ENCODE peak calls at places on chromosomes 6 and 20, in four cellular contexts. P is SK-N-SH, A is A549, F is GM12878. X is an unnamed sample.

GRCh38 chr20:17910828-17911294 is 57.7 kb downstream of the SNX5 start:
- DNase-seq in P (no peak), A (no peak), F (no peak), X (no peak)

GRCh38 chr6:31882344-31882743 is 3.5 kb upstream of the SLC44A4 start:
- DNase-seq in P (no peak), A (no peak), F (no peak), X (no peak)

GRCh38 chr6:169843991-169844390 is 92.6 kb downstream of the ERMARD start:
- DNase-seq in P (no peak), A (no peak), F (no peak), X (no peak)

GRCh38 chr6:169700296-169700695 is 1.5 kb downstream of the WDR27 start:
- DNase-seq in P (no peak), A (no peak), F (no peak), X (no peak)

GRCh38 chr6:161010418-161010817 is 18.8 kb downstream of the MAP3K4 start:
- DNase-seq in P (no peak), A (no peak), F (no peak), X (no peak)

GRCh38 chr6:34884996-34885395 is 2.8 kb downstream of the TAF11 start:
- DNase-seq in P (no peak), A (no peak), F (no peak), X (no peak)

GRCh38 chr6:157635388-157636244 is 187.4 kb upstream of the SNX9 start:
- DNase-seq in P (no peak), A (no peak), F (no peak), X (no peak)

GRCh38 chr6:75932067-75932466 is 140.4 kb downstream of the IMPG1 start:
- DNase-seq in P (peak; percentile 35), A (no peak), F (no peak), X (no peak)

GRCh38 chr6:154246723-154247118 is 109.9 kb downstream of the IPCEF1 start:
- DNase-seq in P (no peak), A (no peak), F (no peak), X (no peak)

GRCh38 chr20:37128803-37129202 is 33.0 kb upstream of the RBL1 start:
- DNase-seq in P (no peak), A (no peak), F (no peak), X (no peak)

GRCh38 chr6:102023977-102024657 is 630.6 kb downstream of the GRIK2 start:
- DNase-seq in P (no peak), A (no peak), F (no peak), X (no peak)

GRCh38 chr6:159156089-159156488 is 13.1 kb upstream of the FNDC1 start:
- DNase-seq in P (no peak), A (no peak), F (no peak), X (no peak)

GRCh38 chr6:144566868-144567615 is 281.9 kb downstream of the UTRN start:
- DNase-seq in P (no peak), A (no peak), F (no peak), X (no peak)

GRCh38 chr6:74410630-74411029 is 714.6 kb downstream of the CD109 start:
- DNase-seq in P (no peak), A (no peak), F (no peak), X (no peak)

GRCh38 chr6:24933868-24934401 is 1.8 kb downstream of the RIPOR2 start:
- DNase-seq in P (peak; percentile 12), A (peak; percentile 12), F (no peak), X (no peak)

GRCh38 chr6:124164363-124164762 is 360.7 kb downstream of the NKAIN2 start:
- DNase-seq in P (no peak), A (no peak), F (no peak), X (no peak)

GRCh38 chr6:169669889-169670288 is 31.9 kb downstream of the WDR27 start:
- DNase-seq in P (no peak), A (no peak), F (no peak), X (no peak)

GRCh38 chr20:49635171-49635570 is 67.2 kb upstream of the PTGIS start:
- DNase-seq in P (peak; percentile 49), A (no peak), F (no peak), X (no peak)

GRCh38 chr6:11366934-11367637 is 134.6 kb upstream of the NEDD9 start:
- DNase-seq in P (no peak), A (no peak), F (no peak), X (no peak)

GRCh38 chr20:63108247-63108646 is 101.5 kb upstream of the BHLHE23 start:
- DNase-seq in P (no peak), A (no peak), F (no peak), X (no peak)

GRCh38 chr20:37238426-37238825 is 23.2 kb downstream of the GHRH start:
- DNase-seq in P (no peak), A (no peak), F (no peak), X (no peak)

GRCh38 chr6:101266063-101266462 is 127.4 kb upstream of the GRIK2 start:
- DNase-seq in P (no peak), A (no peak), F (no peak), X (no peak)

GRCh38 chr6:44458551-44458950 is 71.0 kb downstream of the CDC5L start:
- DNase-seq in P (no peak), A (no peak), F (no peak), X (no peak)

GRCh38 chr20:31572042-31572700 is 32.9 kb upstream of the ID1 start:
- DNase-seq in P (no peak), A (no peak), F (no peak), X (no peak)

GRCh38 chr6:10458287-10458686 is 43.4 kb upstream of the TFAP2A start:
- DNase-seq in P (no peak), A (no peak), F (no peak), X (no peak)

GRCh38 chr6:31272431-31272830 is 539 bp upstream of the HLA-C start:
- DNase-seq in P (no peak), A (no peak), F (no peak), X (no peak)

GRCh38 chr6:95227301-95227700 is 350.0 kb upstream of the MANEA start:
- DNase-seq in P (peak; percentile 5), A (no peak), F (no peak), X (no peak)

GRCh38 chr6:146361367-146361924 is 182.2 kb upstream of the RAB32 start:
- DNase-seq in P (peak; percentile 14), A (no peak), F (no peak), X (no peak)

GRCh38 chr20:18738055-18738454 is 75.5 kb upstream of the SCP2D1 start:
- DNase-seq in P (no peak), A (no peak), F (no peak), X (no peak)

GRCh38 chr6:137751768-137752560 is 115.1 kb upstream of the TNFAIP3 start:
- DNase-seq in P (no peak), A (no peak), F (no peak), X (no peak)
- H3K4me1 ChIP-seq in P (no peaks in the 10 kb centered on the region), A (no peaks in the 10 kb centered on the region), F (peaks cover 44% of the 10 kb centered on the region), X (no peaks in the 10 kb centered on the region)

DNA sequence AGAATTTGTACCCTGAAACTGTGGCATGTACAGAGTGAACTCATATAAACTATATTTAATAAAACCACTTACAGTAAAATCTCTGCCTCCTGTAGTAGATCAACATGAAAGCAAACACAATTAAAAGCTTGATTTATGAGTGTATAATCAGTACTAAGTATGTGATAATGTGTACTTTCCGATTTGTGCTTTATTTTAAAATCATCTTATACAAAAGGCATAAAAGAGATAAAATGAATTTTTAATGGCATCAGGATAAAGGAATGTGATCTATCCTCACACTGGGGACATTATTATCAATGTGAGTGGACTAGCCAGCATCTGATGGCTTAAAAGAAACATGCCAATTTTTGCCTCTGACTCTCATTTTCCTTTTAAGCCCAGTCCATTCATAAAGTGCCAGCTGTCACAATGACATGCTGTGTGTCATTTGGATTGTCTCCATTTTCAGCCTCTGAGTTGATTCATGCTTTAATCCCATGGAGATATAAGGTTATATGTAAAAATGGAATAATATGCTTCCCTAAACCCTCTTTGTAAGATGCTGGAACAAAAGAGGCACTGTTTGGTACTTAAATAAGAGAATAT is 831.6 kb upstream of the EYS start:
- DNase-seq in P (peak; percentile 5), A (no peak), F (no peak), X (no peak)
- TF ChIP-seq EP300 in P (no peak), A (no peak), F (no peak), X (no peak)

GRCh38 chr6:13101985-13102384 is 226.4 kb downstream of the TBC1D7 start:
- DNase-seq in P (no peak), A (no peak), F (no peak), X (no peak)

GRCh38 chr6:13098006-13098405 is 230.3 kb downstream of the TBC1D7 start:
- DNase-seq in P (no peak), A (no peak), F (no peak), X (no peak)

GRCh38 chr6:13101409-13101808 is 226.9 kb downstream of the TBC1D7 start:
- DNase-seq in P (no peak), A (no peak), F (no peak), X (no peak)

GRCh38 chr6:13098808-13099570 is 229.3 kb downstream of the TBC1D7 start:
- DNase-seq in P (no peak), A (no peak), F (no peak), X (no peak)

GRCh38 chr6:13099771-13100170 is 228.6 kb downstream of the TBC1D7 start:
- DNase-seq in P (no peak), A (no peak), F (no peak), X (no peak)
- H3K4me1 ChIP-seq in P (no peaks in the 10 kb centered on the region), A (no peaks in the 10 kb centered on the region), F (no peaks in the 10 kb centered on the region), X (no peaks in the 10 kb centered on the region)

DNA sequence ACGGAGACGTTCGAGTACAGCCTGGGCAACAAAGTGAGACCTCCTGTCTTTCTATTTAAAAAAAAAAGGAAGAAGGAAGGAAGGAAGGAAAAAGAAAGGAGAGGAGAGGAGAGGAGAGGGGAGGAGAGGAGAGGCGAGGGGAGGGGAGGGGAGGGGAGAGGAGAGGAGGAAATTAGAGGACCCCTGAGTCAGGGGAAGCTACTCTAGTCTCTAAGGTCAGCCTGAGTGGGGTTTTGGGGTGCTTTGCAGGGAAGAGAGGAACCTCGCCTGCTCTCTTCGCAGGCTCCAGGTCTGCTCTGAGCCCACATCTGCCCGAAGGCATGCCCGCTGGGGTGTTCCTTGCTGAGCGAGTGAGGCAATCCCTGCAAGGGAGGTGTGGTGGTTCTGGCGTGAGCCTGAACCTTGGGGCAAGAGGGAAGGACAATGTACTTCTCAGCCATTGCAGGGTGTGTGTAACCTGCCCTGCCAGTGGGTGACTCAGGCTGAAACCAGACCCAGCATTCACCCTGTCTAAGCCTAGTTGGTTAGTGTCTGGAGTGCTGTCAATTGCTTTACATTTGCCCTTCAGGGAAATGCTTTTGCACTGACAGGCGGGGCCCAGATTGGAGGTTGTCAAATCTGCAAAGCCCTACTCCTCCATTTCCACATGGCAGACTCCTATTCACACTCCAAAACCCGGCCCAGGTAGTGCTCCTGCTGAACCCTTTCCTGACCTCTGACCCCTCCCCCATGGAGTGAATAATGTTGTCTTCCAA is 15.3 kb upstream of the MMP9 start:
- DNase-seq in P (peak; percentile 40), A (peak; percentile 88), F (no peak), X (no peak)
- TF ChIP-seq EP300 in P (no peak), A (no peak), F (no peak), X (no peak)